ENCODE peak calls at places on chromosomes 11 and 22, in eight cellular contexts. One of them, this sample, is unnamed.

GRCh38 chr22:44130076-44130711 is 50.5 kb upstream of the PARVG start:
- DNase-seq in CD4-positive, alpha-beta memory T cell: no peak
- DNase-seq in cardiac fibroblast: no peak
- DNase-seq in choroid plexus epithelial cell: peak
- DNase-seq in thoracic aorta: no peak
- DNase-seq in lower leg skin: no peak
- DNase-seq in BJ: no peak
- DNase-seq in ovary: peak
- DNase-seq in this sample: no peak

GRCh38 chr11:65316311-65316978 is 1.8 kb downstream of the CDC42EP2 start:
- DNase-seq in CD4-positive, alpha-beta memory T cell: no peak
- DNase-seq in cardiac fibroblast: peak
- DNase-seq in choroid plexus epithelial cell: peak
- DNase-seq in thoracic aorta: no peak
- DNase-seq in lower leg skin: peak
- DNase-seq in BJ: peak
- DNase-seq in ovary: peak
- DNase-seq in this sample: no peak

GRCh38 chr11:27171391-27171790 is 130.8 kb downstream of the BBOX1 start:
- DNase-seq in CD4-positive, alpha-beta memory T cell: no peak
- DNase-seq in cardiac fibroblast: no peak
- DNase-seq in choroid plexus epithelial cell: no peak
- DNase-seq in thoracic aorta: no peak
- DNase-seq in lower leg skin: no peak
- DNase-seq in BJ: no peak
- DNase-seq in ovary: no peak
- DNase-seq in this sample: no peak

GRCh38 chr11:108302121-108302785 is 79.4 kb downstream of the ATM start:
- DNase-seq in CD4-positive, alpha-beta memory T cell: no peak
- DNase-seq in cardiac fibroblast: peak
- DNase-seq in choroid plexus epithelial cell: peak
- DNase-seq in thoracic aorta: no peak
- DNase-seq in lower leg skin: no peak
- DNase-seq in BJ: no peak
- DNase-seq in ovary: no peak
- DNase-seq in this sample: no peak

GRCh38 chr11:82722236-82722635 is 11.4 kb downstream of the FAM181B start:
- DNase-seq in CD4-positive, alpha-beta memory T cell: no peak
- DNase-seq in cardiac fibroblast: no peak
- DNase-seq in choroid plexus epithelial cell: no peak
- DNase-seq in thoracic aorta: no peak
- DNase-seq in lower leg skin: no peak
- DNase-seq in BJ: peak
- DNase-seq in ovary: no peak
- DNase-seq in this sample: no peak

GRCh38 chr11:130604606-130605005 is 156.2 kb downstream of the ADAMTS15 start:
- DNase-seq in CD4-positive, alpha-beta memory T cell: no peak
- DNase-seq in cardiac fibroblast: no peak
- DNase-seq in choroid plexus epithelial cell: no peak
- DNase-seq in thoracic aorta: no peak
- DNase-seq in lower leg skin: no peak
- DNase-seq in BJ: no peak
- DNase-seq in ovary: no peak
- DNase-seq in this sample: no peak

GRCh38 chr11:17734986-17735822 is 623 bp downstream of the KCNC1 start:
- DNase-seq in CD4-positive, alpha-beta memory T cell: peak
- DNase-seq in cardiac fibroblast: peak
- DNase-seq in choroid plexus epithelial cell: peak
- DNase-seq in thoracic aorta: no peak
- DNase-seq in lower leg skin: no peak
- DNase-seq in BJ: no peak
- DNase-seq in ovary: peak
- DNase-seq in this sample: peak

GRCh38 chr22:50608996-50609395 is 8.4 kb downstream of the MAPK8IP2 start:
- DNase-seq in CD4-positive, alpha-beta memory T cell: no peak
- DNase-seq in cardiac fibroblast: no peak
- DNase-seq in choroid plexus epithelial cell: no peak
- DNase-seq in thoracic aorta: no peak
- DNase-seq in lower leg skin: no peak
- DNase-seq in BJ: no peak
- DNase-seq in ovary: no peak
- DNase-seq in this sample: no peak

GRCh38 chr22:49239264-49240015 is 588.2 kb downstream of the BRD1 start:
- DNase-seq in CD4-positive, alpha-beta memory T cell: no peak
- DNase-seq in cardiac fibroblast: no peak
- DNase-seq in choroid plexus epithelial cell: no peak
- DNase-seq in thoracic aorta: no peak
- DNase-seq in lower leg skin: peak
- DNase-seq in BJ: no peak
- DNase-seq in ovary: peak
- DNase-seq in this sample: no peak

GRCh38 chr22:46309526-46310085 is 12.9 kb downstream of the GTSE1 start:
- DNase-seq in CD4-positive, alpha-beta memory T cell: no peak
- DNase-seq in cardiac fibroblast: no peak
- DNase-seq in choroid plexus epithelial cell: no peak
- DNase-seq in thoracic aorta: no peak
- DNase-seq in lower leg skin: no peak
- DNase-seq in BJ: no peak
- DNase-seq in ovary: no peak
- DNase-seq in this sample: no peak

GRCh38 chr22:46890819-46891218 is 128.4 kb downstream of the TBC1D22A start:
- DNase-seq in CD4-positive, alpha-beta memory T cell: no peak
- DNase-seq in cardiac fibroblast: no peak
- DNase-seq in choroid plexus epithelial cell: no peak
- DNase-seq in thoracic aorta: no peak
- DNase-seq in lower leg skin: peak
- DNase-seq in BJ: no peak
- DNase-seq in ovary: peak
- DNase-seq in this sample: no peak

GRCh38 chr22:33666661-33667619 is 253.3 kb downstream of the LARGE1 start:
- DNase-seq in CD4-positive, alpha-beta memory T cell: no peak
- DNase-seq in cardiac fibroblast: no peak
- DNase-seq in choroid plexus epithelial cell: no peak
- DNase-seq in thoracic aorta: no peak
- DNase-seq in lower leg skin: no peak
- DNase-seq in BJ: no peak
- DNase-seq in ovary: no peak
- DNase-seq in this sample: no peak

GRCh38 chr11:503179-503981 is 3.7 kb downstream of the RNH1 start:
- DNase-seq in CD4-positive, alpha-beta memory T cell: no peak
- DNase-seq in cardiac fibroblast: peak
- DNase-seq in choroid plexus epithelial cell: peak
- DNase-seq in thoracic aorta: no peak
- DNase-seq in lower leg skin: peak
- DNase-seq in BJ: no peak
- DNase-seq in ovary: peak
- DNase-seq in this sample: no peak

GRCh38 chr22:50218153-50218995 is 17.6 kb downstream of the SELENOO start:
- DNase-seq in CD4-positive, alpha-beta memory T cell: no peak
- DNase-seq in cardiac fibroblast: no peak
- DNase-seq in choroid plexus epithelial cell: no peak
- DNase-seq in thoracic aorta: no peak
- DNase-seq in lower leg skin: no peak
- DNase-seq in BJ: no peak
- DNase-seq in ovary: no peak
- DNase-seq in this sample: no peak

DNA sequence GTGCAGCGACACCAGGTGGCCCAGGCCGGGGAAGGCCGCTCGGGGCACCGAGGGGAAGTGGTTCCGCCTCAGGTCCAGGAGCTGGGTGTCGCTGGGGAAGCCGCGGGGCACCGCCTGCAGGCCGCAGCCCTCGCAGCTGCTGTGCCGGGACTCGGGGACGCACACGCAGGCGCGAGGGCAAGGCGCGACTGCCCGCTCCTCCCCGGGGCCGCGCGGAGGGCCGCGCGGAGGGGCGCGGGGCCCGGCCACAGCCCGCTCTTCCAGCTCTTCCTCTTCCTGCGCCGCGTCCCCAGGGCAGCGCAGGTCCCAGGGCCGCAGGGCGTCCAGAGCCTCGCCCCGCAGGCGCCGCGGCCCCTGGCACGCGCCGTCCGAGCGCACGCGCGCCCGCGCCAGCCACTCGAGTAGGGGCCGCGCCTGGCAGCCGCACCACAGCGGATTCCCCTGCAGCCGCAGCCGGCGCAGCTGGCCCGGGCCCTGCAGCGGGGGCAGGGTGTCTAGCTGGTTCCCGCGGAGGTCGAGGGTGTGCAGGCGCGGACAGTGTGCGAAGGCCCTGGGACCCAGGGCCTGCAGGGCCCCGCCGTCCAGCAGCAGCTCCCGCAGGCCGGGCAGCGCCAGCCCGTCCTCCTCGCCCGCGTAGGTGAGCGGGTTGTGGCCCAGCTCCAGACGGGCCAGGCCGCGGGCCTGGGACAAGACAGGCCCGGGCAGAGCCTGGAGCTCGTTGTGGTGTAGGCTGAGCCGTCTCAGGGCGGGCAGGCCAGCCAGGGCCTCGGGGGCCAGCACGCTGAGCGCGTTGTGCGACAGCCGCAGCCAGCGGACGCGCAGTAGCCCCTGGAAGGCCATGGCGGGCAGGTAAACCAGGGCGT is 2.8 kb downstream of the CHADL start:
- DNase-seq in CD4-positive, alpha-beta memory T cell: peak
- DNase-seq in cardiac fibroblast: peak
- DNase-seq in choroid plexus epithelial cell: peak
- DNase-seq in thoracic aorta: no peak
- DNase-seq in lower leg skin: no peak
- DNase-seq in BJ: no peak
- DNase-seq in ovary: peak
- DNase-seq in this sample: no peak
- H3K4me3 ChIP-seq in CD4-positive, alpha-beta memory T cell: peak
- H3K4me3 ChIP-seq in cardiac fibroblast: no peak
- H3K4me3 ChIP-seq in choroid plexus epithelial cell: peak
- H3K4me3 ChIP-seq in thoracic aorta: peak
- H3K4me3 ChIP-seq in lower leg skin: peak
- H3K4me3 ChIP-seq in BJ: peak
- H3K4me3 ChIP-seq in ovary: peak
- H3K4me3 ChIP-seq in this sample: peak

DNA sequence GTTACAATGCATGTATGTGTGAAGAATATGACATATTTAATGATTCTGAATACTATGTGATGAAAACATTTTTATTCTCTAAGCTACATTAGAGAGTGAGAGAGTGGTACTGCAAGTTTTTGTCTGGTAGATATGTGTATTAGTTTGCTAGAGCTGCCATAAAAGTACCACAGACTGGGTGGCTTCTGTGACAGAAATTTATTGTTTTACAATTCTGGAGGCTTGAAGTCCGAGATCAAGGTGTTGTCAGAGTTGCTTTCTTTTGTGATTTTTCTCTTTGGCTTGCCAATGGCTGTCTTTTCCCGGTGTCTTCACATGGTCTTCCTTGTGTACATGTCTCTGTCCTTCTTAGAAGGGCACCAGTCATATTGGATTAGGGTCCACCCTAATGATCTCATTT is 6.9 kb upstream of the OR10W1 start:
- DNase-seq in CD4-positive, alpha-beta memory T cell: no peak
- DNase-seq in cardiac fibroblast: no peak
- DNase-seq in choroid plexus epithelial cell: no peak
- DNase-seq in thoracic aorta: no peak
- DNase-seq in lower leg skin: no peak
- DNase-seq in BJ: no peak
- DNase-seq in ovary: no peak
- DNase-seq in this sample: no peak
- H3K4me3 ChIP-seq in CD4-positive, alpha-beta memory T cell: no peak
- H3K4me3 ChIP-seq in cardiac fibroblast: no peak
- H3K4me3 ChIP-seq in choroid plexus epithelial cell: no peak
- H3K4me3 ChIP-seq in thoracic aorta: no peak
- H3K4me3 ChIP-seq in lower leg skin: no peak
- H3K4me3 ChIP-seq in BJ: no peak
- H3K4me3 ChIP-seq in ovary: no peak
- H3K4me3 ChIP-seq in this sample: no peak

GRCh38 chr11:79396001-79396400 is 44.8 kb downstream of the TENM4 start:
- DNase-seq in CD4-positive, alpha-beta memory T cell: no peak
- DNase-seq in cardiac fibroblast: no peak
- DNase-seq in choroid plexus epithelial cell: no peak
- DNase-seq in thoracic aorta: no peak
- DNase-seq in lower leg skin: no peak
- DNase-seq in BJ: no peak
- DNase-seq in ovary: no peak
- DNase-seq in this sample: no peak
- H3K4me3 ChIP-seq in CD4-positive, alpha-beta memory T cell: no peak
- H3K4me3 ChIP-seq in cardiac fibroblast: no peak
- H3K4me3 ChIP-seq in choroid plexus epithelial cell: no peak
- H3K4me3 ChIP-seq in thoracic aorta: no peak
- H3K4me3 ChIP-seq in lower leg skin: no peak
- H3K4me3 ChIP-seq in BJ: no peak
- H3K4me3 ChIP-seq in ovary: no peak
- H3K4me3 ChIP-seq in this sample: no peak

GRCh38 chr22:27075028-27075678 is 417.8 kb downstream of the MIAT start:
- DNase-seq in CD4-positive, alpha-beta memory T cell: no peak
- DNase-seq in cardiac fibroblast: peak
- DNase-seq in choroid plexus epithelial cell: peak
- DNase-seq in thoracic aorta: no peak
- DNase-seq in lower leg skin: no peak
- DNase-seq in BJ: no peak
- DNase-seq in ovary: no peak
- DNase-seq in this sample: no peak

GRCh38 chr22:27068121-27068520 is 410.7 kb downstream of the MIAT start:
- DNase-seq in CD4-positive, alpha-beta memory T cell: no peak
- DNase-seq in cardiac fibroblast: no peak
- DNase-seq in choroid plexus epithelial cell: no peak
- DNase-seq in thoracic aorta: no peak
- DNase-seq in lower leg skin: no peak
- DNase-seq in BJ: no peak
- DNase-seq in ovary: no peak
- DNase-seq in this sample: no peak

GRCh38 chr22:27075891-27076290 is 418.5 kb downstream of the MIAT start:
- DNase-seq in CD4-positive, alpha-beta memory T cell: no peak
- DNase-seq in cardiac fibroblast: no peak
- DNase-seq in choroid plexus epithelial cell: no peak
- DNase-seq in thoracic aorta: no peak
- DNase-seq in lower leg skin: no peak
- DNase-seq in BJ: no peak
- DNase-seq in ovary: no peak
- DNase-seq in this sample: no peak

DNA sequence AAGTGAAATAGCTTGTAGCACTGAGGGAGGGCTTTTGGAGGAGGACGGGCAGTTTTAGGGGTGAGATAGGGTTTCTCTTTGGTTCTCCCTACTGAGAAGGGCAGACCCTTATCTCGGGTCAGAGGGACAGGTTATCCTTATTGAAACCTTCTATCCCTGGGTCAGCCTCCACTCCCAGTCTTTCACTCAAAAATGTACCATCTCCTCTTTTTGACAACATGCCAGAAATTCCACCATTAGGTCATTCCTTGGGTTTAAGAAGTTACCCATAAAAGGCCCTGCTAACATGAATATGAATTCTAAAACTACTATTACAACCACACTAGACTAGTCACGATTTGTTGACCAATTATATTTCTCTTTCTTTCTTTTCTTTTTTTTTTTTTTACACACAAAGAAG is 416.6 kb downstream of the MIAT start:
- DNase-seq in CD4-positive, alpha-beta memory T cell: no peak
- DNase-seq in cardiac fibroblast: no peak
- DNase-seq in choroid plexus epithelial cell: peak
- DNase-seq in thoracic aorta: no peak
- DNase-seq in lower leg skin: no peak
- DNase-seq in BJ: no peak
- DNase-seq in ovary: no peak
- DNase-seq in this sample: no peak
- H3K4me3 ChIP-seq in CD4-positive, alpha-beta memory T cell: no peak
- H3K4me3 ChIP-seq in cardiac fibroblast: no peak
- H3K4me3 ChIP-seq in choroid plexus epithelial cell: no peak
- H3K4me3 ChIP-seq in thoracic aorta: no peak
- H3K4me3 ChIP-seq in lower leg skin: no peak
- H3K4me3 ChIP-seq in BJ: no peak
- H3K4me3 ChIP-seq in ovary: no peak
- H3K4me3 ChIP-seq in this sample: no peak

This sample was measured in A673.